ENCODE peak calls at places on chromosomes 7 and 10, in nine cellular contexts. One of them, this sample, is unnamed.

GRCh38 chr10:125343118-125343752 is 182.9 kb upstream of the CTBP2 start:
- DNase-seq in GDM1: no peak
- DNase-seq in GM12891: no peak
- DNase-seq in EH: peak
- DNase-seq in fibroblast of the conjunctiva: peak
- DNase-seq in GM04503: no peak
- DNase-seq in H9: no peak
- DNase-seq in WTC11: peak
- DNase-seq in HAP-1: peak
- DNase-seq in this sample: no peak

GRCh38 chr7:2621061-2621828 is 10.5 kb upstream of the TTYH3 start:
- DNase-seq in WTC11: peak
- DNase-seq in GM12891: no peak
- DNase-seq in fibroblast of the conjunctiva: no peak
- DNase-seq in GDM1: no peak
- DNase-seq in GM04503: no peak
- DNase-seq in H9: peak
- DNase-seq in EH: peak
- DNase-seq in HAP-1: no peak
- DNase-seq in this sample: no peak

GRCh38 chr7:105621617-105622016 is 40.3 kb upstream of the EFCAB10 start:
- DNase-seq in GM12891: no peak
- DNase-seq in GDM1: no peak
- DNase-seq in fibroblast of the conjunctiva: peak
- DNase-seq in H9: peak
- DNase-seq in WTC11: no peak
- DNase-seq in HAP-1: no peak
- DNase-seq in EH: peak
- DNase-seq in GM04503: peak
- DNase-seq in this sample: no peak

GRCh38 chr10:78757542-78757941 is 311.2 kb upstream of the ZMIZ1 start:
- DNase-seq in WTC11: no peak
- DNase-seq in H9: no peak
- DNase-seq in EH: peak
- DNase-seq in fibroblast of the conjunctiva: no peak
- DNase-seq in HAP-1: no peak
- DNase-seq in GM04503: peak
- DNase-seq in GM12891: no peak
- DNase-seq in GDM1: no peak
- DNase-seq in this sample: no peak

GRCh38 chr10:102065561-102066420 is 642 bp downstream of the HPS6 start:
- DNase-seq in HAP-1: peak
- DNase-seq in EH: peak
- DNase-seq in GM12891: peak
- DNase-seq in GDM1: no peak
- DNase-seq in H9: peak
- DNase-seq in GM04503: no peak
- DNase-seq in WTC11: peak
- DNase-seq in fibroblast of the conjunctiva: no peak
- DNase-seq in this sample: peak

GRCh38 chr7:2012044-2012900 is 220.5 kb downstream of the MAD1L1 start:
- DNase-seq in GDM1: no peak
- DNase-seq in H9: no peak
- DNase-seq in WTC11: no peak
- DNase-seq in HAP-1: no peak
- DNase-seq in fibroblast of the conjunctiva: no peak
- DNase-seq in GM04503: no peak
- DNase-seq in GM12891: no peak
- DNase-seq in EH: no peak
- DNase-seq in this sample: no peak

GRCh38 chr7:104950754-104951153 is 63.3 kb upstream of the KMT2E start:
- DNase-seq in fibroblast of the conjunctiva: no peak
- DNase-seq in H9: no peak
- DNase-seq in GM12891: no peak
- DNase-seq in HAP-1: no peak
- DNase-seq in GM04503: no peak
- DNase-seq in EH: no peak
- DNase-seq in WTC11: no peak
- DNase-seq in GDM1: no peak
- DNase-seq in this sample: no peak

GRCh38 chr10:72692897-72693598 is 1.1 kb downstream of the MCU start:
- DNase-seq in EH: peak
- DNase-seq in WTC11: no peak
- DNase-seq in GM12891: no peak
- DNase-seq in GM04503: no peak
- DNase-seq in H9: no peak
- DNase-seq in GDM1: no peak
- DNase-seq in HAP-1: no peak
- DNase-seq in fibroblast of the conjunctiva: no peak
- DNase-seq in this sample: no peak

GRCh38 chr10:101388671-101389276 is 34.8 kb downstream of the BTRC start:
- DNase-seq in WTC11: no peak
- DNase-seq in GDM1: no peak
- DNase-seq in GM04503: no peak
- DNase-seq in EH: peak
- DNase-seq in GM12891: no peak
- DNase-seq in HAP-1: no peak
- DNase-seq in fibroblast of the conjunctiva: no peak
- DNase-seq in H9: no peak
- DNase-seq in this sample: no peak

GRCh38 chr10:22560391-22561239 is 153.8 kb downstream of the PIP4K2A start:
- DNase-seq in GDM1: no peak
- DNase-seq in GM12891: no peak
- DNase-seq in fibroblast of the conjunctiva: no peak
- DNase-seq in H9: no peak
- DNase-seq in HAP-1: no peak
- DNase-seq in GM04503: no peak
- DNase-seq in WTC11: no peak
- DNase-seq in EH: no peak
- DNase-seq in this sample: no peak

GRCh38 chr7:140961117-140961516 is 36.4 kb upstream of the BRAF start:
- DNase-seq in GM12891: no peak
- DNase-seq in GDM1: no peak
- DNase-seq in fibroblast of the conjunctiva: no peak
- DNase-seq in EH: no peak
- DNase-seq in HAP-1: no peak
- DNase-seq in H9: no peak
- DNase-seq in WTC11: no peak
- DNase-seq in GM04503: no peak
- DNase-seq in this sample: no peak

GRCh38 chr7:98107313-98107691 is 640 bp downstream of the LMTK2 start:
- DNase-seq in WTC11: peak
- DNase-seq in GM12891: no peak
- DNase-seq in H9: no peak
- DNase-seq in fibroblast of the conjunctiva: no peak
- DNase-seq in EH: peak
- DNase-seq in GM04503: no peak
- DNase-seq in GDM1: no peak
- DNase-seq in HAP-1: peak
- DNase-seq in this sample: no peak

GRCh38 chr7:102096706-102097427 is 189.8 kb upstream of the SH2B2 start:
- DNase-seq in GDM1: no peak
- DNase-seq in GM12891: no peak
- DNase-seq in HAP-1: no peak
- DNase-seq in H9: no peak
- DNase-seq in WTC11: no peak
- DNase-seq in GM04503: no peak
- DNase-seq in EH: no peak
- DNase-seq in fibroblast of the conjunctiva: no peak
- DNase-seq in this sample: no peak

GRCh38 chr7:35593896-35594295 is 101.0 kb downstream of the HERPUD2 start:
- DNase-seq in fibroblast of the conjunctiva: no peak
- DNase-seq in GM04503: no peak
- DNase-seq in WTC11: peak
- DNase-seq in GM12891: peak
- DNase-seq in GDM1: no peak
- DNase-seq in HAP-1: peak
- DNase-seq in H9: peak
- DNase-seq in EH: no peak
- DNase-seq in this sample: peak

GRCh38 chr10:127041561-127041960 is 136.3 kb downstream of the DOCK1 start:
- DNase-seq in EH: peak
- DNase-seq in GM04503: peak
- DNase-seq in fibroblast of the conjunctiva: peak
- DNase-seq in WTC11: no peak
- DNase-seq in GM12891: no peak
- DNase-seq in H9: no peak
- DNase-seq in GDM1: no peak
- DNase-seq in HAP-1: no peak
- DNase-seq in this sample: no peak

GRCh38 chr10:29668628-29669027 is 33.9 kb upstream of the SVIL start:
- DNase-seq in HAP-1: no peak
- DNase-seq in GM04503: no peak
- DNase-seq in H9: no peak
- DNase-seq in GM12891: no peak
- DNase-seq in EH: peak
- DNase-seq in WTC11: no peak
- DNase-seq in GDM1: no peak
- DNase-seq in fibroblast of the conjunctiva: no peak
- DNase-seq in this sample: no peak

GRCh38 chr10:120076966-120077706 is 184.6 kb downstream of the SEC23IP start:
- DNase-seq in GM12891: no peak
- DNase-seq in H9: peak
- DNase-seq in fibroblast of the conjunctiva: no peak
- DNase-seq in HAP-1: no peak
- DNase-seq in WTC11: no peak
- DNase-seq in GM04503: no peak
- DNase-seq in GDM1: no peak
- DNase-seq in EH: no peak
- DNase-seq in this sample: no peak

GRCh38 chr10:1403508-1404230 is 333.7 kb downstream of the ADARB2 start:
- DNase-seq in GM04503: no peak
- DNase-seq in GDM1: no peak
- DNase-seq in EH: no peak
- DNase-seq in WTC11: peak
- DNase-seq in GM12891: no peak
- DNase-seq in H9: peak
- DNase-seq in fibroblast of the conjunctiva: no peak
- DNase-seq in HAP-1: peak
- DNase-seq in this sample: no peak

GRCh38 chr10:131195552-131196159 is 115.9 kb downstream of the TCERG1L start:
- DNase-seq in H9: peak
- DNase-seq in HAP-1: no peak
- DNase-seq in GM04503: no peak
- DNase-seq in GDM1: no peak
- DNase-seq in fibroblast of the conjunctiva: no peak
- DNase-seq in WTC11: no peak
- DNase-seq in EH: no peak
- DNase-seq in GM12891: no peak
- DNase-seq in this sample: no peak

GRCh38 chr10:80539421-80539999 is 1.8 kb downstream of the SH2D4B start:
- DNase-seq in WTC11: no peak
- DNase-seq in fibroblast of the conjunctiva: no peak
- DNase-seq in H9: no peak
- DNase-seq in HAP-1: no peak
- DNase-seq in GM12891: no peak
- DNase-seq in GM04503: no peak
- DNase-seq in EH: no peak
- DNase-seq in GDM1: no peak
- DNase-seq in this sample: no peak

GRCh38 chr7:52355059-52355458 is 680.4 kb upstream of the POM121L12 start:
- DNase-seq in EH: no peak
- DNase-seq in HAP-1: peak
- DNase-seq in WTC11: peak
- DNase-seq in GDM1: no peak
- DNase-seq in H9: peak
- DNase-seq in GM04503: no peak
- DNase-seq in fibroblast of the conjunctiva: no peak
- DNase-seq in GM12891: no peak
- DNase-seq in this sample: no peak

GRCh38 chr7:157476201-157476600 is 139.4 kb downstream of the DNAJB6 start:
- DNase-seq in GM04503: no peak
- DNase-seq in fibroblast of the conjunctiva: no peak
- DNase-seq in GDM1: no peak
- DNase-seq in WTC11: no peak
- DNase-seq in EH: no peak
- DNase-seq in GM12891: no peak
- DNase-seq in HAP-1: no peak
- DNase-seq in H9: peak
- DNase-seq in this sample: no peak

GRCh38 chr10:116555882-116556281 is 10.2 kb downstream of the PNLIP start:
- DNase-seq in GM04503: no peak
- DNase-seq in EH: no peak
- DNase-seq in GDM1: no peak
- DNase-seq in HAP-1: no peak
- DNase-seq in H9: no peak
- DNase-seq in GM12891: no peak
- DNase-seq in WTC11: no peak
- DNase-seq in fibroblast of the conjunctiva: no peak
- DNase-seq in this sample: no peak

GRCh38 chr10:8978100-8978499 is 923.6 kb downstream of the GATA3 start:
- DNase-seq in fibroblast of the conjunctiva: no peak
- DNase-seq in H9: no peak
- DNase-seq in EH: no peak
- DNase-seq in HAP-1: no peak
- DNase-seq in GDM1: no peak
- DNase-seq in GM12891: no peak
- DNase-seq in WTC11: no peak
- DNase-seq in GM04503: no peak
- DNase-seq in this sample: no peak

GRCh38 chr7:70477051-70478010 is 654.6 kb upstream of the GALNT17 start:
- DNase-seq in EH: no peak
- DNase-seq in WTC11: no peak
- DNase-seq in fibroblast of the conjunctiva: no peak
- DNase-seq in GDM1: no peak
- DNase-seq in GM04503: no peak
- DNase-seq in GM12891: no peak
- DNase-seq in HAP-1: no peak
- DNase-seq in H9: no peak
- DNase-seq in this sample: no peak

GRCh38 chr10:7230956-7231355 is 179.9 kb downstream of the SFMBT2 start:
- DNase-seq in fibroblast of the conjunctiva: no peak
- DNase-seq in GM12891: no peak
- DNase-seq in GM04503: no peak
- DNase-seq in EH: no peak
- DNase-seq in GDM1: no peak
- DNase-seq in H9: no peak
- DNase-seq in WTC11: no peak
- DNase-seq in HAP-1: no peak
- DNase-seq in this sample: no peak

GRCh38 chr10:60434418-60435046 is 44.9 kb upstream of the ANK3 start:
- DNase-seq in GDM1: no peak
- DNase-seq in H9: no peak
- DNase-seq in GM04503: no peak
- DNase-seq in fibroblast of the conjunctiva: peak
- DNase-seq in EH: peak
- DNase-seq in HAP-1: peak
- DNase-seq in WTC11: peak
- DNase-seq in GM12891: no peak
- DNase-seq in this sample: no peak

GRCh38 chr10:49237985-49238384 is 49.8 kb upstream of the TMEM273 start:
- DNase-seq in HAP-1: no peak
- DNase-seq in GM04503: no peak
- DNase-seq in WTC11: no peak
- DNase-seq in EH: no peak
- DNase-seq in fibroblast of the conjunctiva: no peak
- DNase-seq in H9: no peak
- DNase-seq in GDM1: no peak
- DNase-seq in GM12891: no peak
- DNase-seq in this sample: no peak

GRCh38 chr10:21197006-21197405 is 299.9 kb upstream of the NEBL start:
- DNase-seq in EH: no peak
- DNase-seq in H9: no peak
- DNase-seq in GM12891: no peak
- DNase-seq in fibroblast of the conjunctiva: no peak
- DNase-seq in GDM1: no peak
- DNase-seq in HAP-1: no peak
- DNase-seq in WTC11: no peak
- DNase-seq in GM04503: no peak
- DNase-seq in this sample: no peak

GRCh38 chr7:27346531-27347260 is 104.1 kb downstream of the EVX1 start:
- DNase-seq in HAP-1: peak
- DNase-seq in GM04503: no peak
- DNase-seq in EH: peak
- DNase-seq in H9: peak
- DNase-seq in GM12891: no peak
- DNase-seq in GDM1: no peak
- DNase-seq in fibroblast of the conjunctiva: no peak
- DNase-seq in WTC11: no peak
- DNase-seq in this sample: no peak

GRCh38 chr10:76456190-76456589 is 1024.8 kb downstream of the LRMDA start:
- DNase-seq in HAP-1: no peak
- DNase-seq in GDM1: no peak
- DNase-seq in fibroblast of the conjunctiva: no peak
- DNase-seq in H9: no peak
- DNase-seq in GM12891: no peak
- DNase-seq in GM04503: no peak
- DNase-seq in EH: peak
- DNase-seq in WTC11: no peak
- DNase-seq in this sample: no peak

This sample was measured in T-helper 2 cell treated with Interferon-gamma antibody and Interleukin-4, amounts not matched to agents 5 μg/mL and 100 μg/mL, for 36 hours.